ENCODE peak calls at places on chromosome 16, in five cellular contexts. N is mesenchymal stem cell, X is gastrocnemius medialis, T is HepG2, W is MM.1S. U is an unnamed sample.
A peak's percentile ranks its signal among the peaks of the same experiment; 100 is the strongest.

GRCh38 chr16:8863594-8864424 is 5.0 kb downstream of the CARHSP1 start:
- DNase-seq in N (peak; percentile 50), X (no peak), T (peak; percentile 100), W (no peak), U (peak; percentile 71)

GRCh38 chr16:81823111-81823510 is 44.0 kb downstream of the PLCG2 start:
- DNase-seq in N (peak; percentile 1), X (peak; percentile 7), T (no peak), W (peak; percentile 63), U (peak; percentile 36)

GRCh38 chr16:84832488-84833141 is 12.8 kb downstream of the CRISPLD2 start:
- DNase-seq in N (peak; percentile 99), X (peak; percentile 94), T (no peak), W (no peak), U (no peak)

GRCh38 chr16:4614571-4615388 is at the start of gene UBALD1:
- DNase-seq in N (peak; percentile 93), X (peak; percentile 75), T (peak; percentile 87), W (peak; percentile 91), U (peak; percentile 94)

GRCh38 chr16:69381231-69381630 is 4.6 kb downstream of the TERF2 start:
- DNase-seq in N (no peak), X (no peak), T (no peak), W (no peak), U (no peak)

GRCh38 chr16:648071-648785 is 937 bp upstream of the WDR90 start:
- DNase-seq in N (no peak), X (no peak), T (peak; percentile 57), W (peak; percentile 81), U (peak; percentile 92)

GRCh38 chr16:66588981-66589713 is 9.9 kb downstream of the CMTM2 start:
- DNase-seq in N (peak; percentile 20), X (no peak), T (peak; percentile 55), W (peak; percentile 55), U (peak; percentile 87)

GRCh38 chr16:62966626-62967025 is 930.4 kb upstream of the CDH8 start:
- DNase-seq in N (no peak), X (no peak), T (no peak), W (no peak), U (no peak)

GRCh38 chr16:31348578-31348977 is 6.4 kb upstream of the ITGAX start:
- DNase-seq in N (no peak), X (no peak), T (no peak), W (no peak), U (no peak)

GRCh38 chr16:65195998-65196397 is 74.1 kb upstream of the CDH11 start:
- DNase-seq in N (peak; percentile 24), X (no peak), T (no peak), W (no peak), U (no peak)

GRCh38 chr16:11004957-11005610 is 60.7 kb downstream of the CLEC16A start:
- DNase-seq in N (no peak), X (no peak), T (no peak), W (no peak), U (no peak)

GRCh38 chr16:23905027-23905426 is 69.2 kb downstream of the PRKCB start:
- DNase-seq in N (peak; percentile 10), X (no peak), T (no peak), W (no peak), U (peak; percentile 37)

GRCh38 chr16:14309001-14309886 is 238.1 kb downstream of the MRTFB start:
- DNase-seq in N (peak; percentile 57), X (no peak), T (no peak), W (no peak), U (peak; percentile 83)

GRCh38 chr16:25109643-25110042 is 1.9 kb upstream of the LCMT1 start:
- DNase-seq in N (peak; percentile 96), X (peak; percentile 40), T (peak; percentile 74), W (no peak), U (no peak)

GRCh38 chr16:67718668-67719047 is 458 bp downstream of the GFOD2 start:
- DNase-seq in N (no peak), X (no peak), T (no peak), W (peak; percentile 16), U (peak; percentile 71)

GRCh38 chr16:30650369-30651123 is at the start of gene PRR14:
- DNase-seq in N (peak; percentile 99), X (peak; percentile 100), T (peak; percentile 99), W (peak; percentile 99), U (peak; percentile 98)

GRCh38 chr16:81651758-81652718 is 127.1 kb upstream of the PLCG2 start:
- DNase-seq in N (no peak), X (no peak), T (no peak), W (peak; percentile 13), U (peak; percentile 65)

GRCh38 chr16:78598186-78598585 is 498.7 kb downstream of the WWOX start:
- DNase-seq in N (no peak), X (no peak), T (no peak), W (no peak), U (no peak)

GRCh38 chr16:80066805-80067580 is 466.5 kb upstream of the MAF start:
- DNase-seq in N (no peak), X (no peak), T (no peak), W (no peak), U (no peak)

GRCh38 chr16:49839462-49839825 is 16.5 kb downstream of the ZNF423 start:
- DNase-seq in N (no peak), X (no peak), T (no peak), W (no peak), U (peak; percentile 73)

GRCh38 chr16:55283776-55284717 is 40.0 kb upstream of the IRX6 start:
- DNase-seq in N (no peak), X (no peak), T (no peak), W (no peak), U (no peak)

GRCh38 chr16:58198022-58198683 is at the start of gene CSNK2A2:
- DNase-seq in N (peak; percentile 70), X (peak; percentile 25), T (peak; percentile 56), W (peak; percentile 75), U (peak; percentile 94)

GRCh38 chr16:24848065-24848464 is 2.3 kb downstream of the SLC5A11 start:
- DNase-seq in N (peak; percentile 46), X (no peak), T (no peak), W (no peak), U (no peak)

GRCh38 chr16:8720080-8720966 is 45.9 kb downstream of the ABAT start:
- DNase-seq in N (no peak), X (no peak), T (peak; percentile 85), W (no peak), U (peak; percentile 64)

GRCh38 chr16:83969771-83970429 is 1.9 kb downstream of the NECAB2 start:
- DNase-seq in N (no peak), X (no peak), T (no peak), W (no peak), U (peak; percentile 80)

GRCh38 chr16:57533618-57534336 is 2.6 kb downstream of the CCDC102A start:
- DNase-seq in N (no peak), X (no peak), T (no peak), W (no peak), U (peak; percentile 32)

GRCh38 chr16:22270525-22270924 is 26.7 kb upstream of the POLR3E start:
- DNase-seq in N (no peak), X (no peak), T (no peak), W (no peak), U (no peak)

GRCh38 chr16:62036101-62036806 is at the start of gene CDH8:
- DNase-seq in N (no peak), X (no peak), T (no peak), W (no peak), U (peak; percentile 80)

GRCh38 chr16:54194008-54194731 is 92.4 kb downstream of the IRX3 start:
- DNase-seq in N (no peak), X (peak; percentile 78), T (no peak), W (no peak), U (peak; percentile 76)

GRCh38 chr16:84897911-84898377 is 78.2 kb downstream of the CRISPLD2 start:
- DNase-seq in N (no peak), X (no peak), T (no peak), W (no peak), U (no peak)

GRCh38 chr16:74094962-74095361 is 201.7 kb upstream of the PSMD7 start:
- DNase-seq in N (no peak), X (no peak), T (no peak), W (no peak), U (no peak)
- H3K36me3 ChIP-seq in N (no peaks in the 10 kb centered on the region), X (no peaks in the 10 kb centered on the region), T (no peaks in the 10 kb centered on the region), W (no peaks in the 10 kb centered on the region), U (no peaks in the 10 kb centered on the region)

DNA sequence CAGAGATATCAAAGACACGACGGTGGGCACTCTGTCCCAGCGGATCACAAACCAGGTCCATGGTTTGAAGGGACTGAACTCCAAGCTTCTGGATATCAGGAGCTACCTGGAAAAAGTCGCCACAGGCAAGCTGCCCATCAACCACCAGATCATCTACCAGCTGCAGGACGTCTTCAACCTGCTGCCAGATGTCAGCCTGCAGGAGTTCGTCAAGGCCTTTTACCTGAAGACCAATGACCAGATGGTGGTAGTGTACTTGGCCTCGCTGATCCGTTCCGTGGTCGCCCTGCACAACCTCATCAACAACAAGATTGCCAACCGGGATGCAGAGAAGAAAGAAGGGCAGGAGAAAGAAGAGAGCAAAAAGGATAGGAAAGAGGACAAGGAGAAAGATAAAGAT is 8.7 kb downstream of the PSMD7 start:
- DNase-seq in N (no peak), X (no peak), T (no peak), W (no peak), U (no peak)
- H3K36me3 ChIP-seq in N (peaks cover 75% of the 10 kb centered on the region), X (peaks cover 7% of the 10 kb centered on the region), T (peaks cover 31% of the 10 kb centered on the region), W (no peaks in the 10 kb centered on the region), U (peaks cover 46% of the 10 kb centered on the region)

GRCh38 chr16:19527161-19527560 is 3.4 kb downstream of the CCP110 start:
- DNase-seq in N (no peak), X (no peak), T (no peak), W (no peak), U (no peak)

GRCh38 chr16:19528666-19529065 is 4.9 kb downstream of the CCP110 start:
- DNase-seq in N (no peak), X (no peak), T (no peak), W (no peak), U (no peak)

DNA sequence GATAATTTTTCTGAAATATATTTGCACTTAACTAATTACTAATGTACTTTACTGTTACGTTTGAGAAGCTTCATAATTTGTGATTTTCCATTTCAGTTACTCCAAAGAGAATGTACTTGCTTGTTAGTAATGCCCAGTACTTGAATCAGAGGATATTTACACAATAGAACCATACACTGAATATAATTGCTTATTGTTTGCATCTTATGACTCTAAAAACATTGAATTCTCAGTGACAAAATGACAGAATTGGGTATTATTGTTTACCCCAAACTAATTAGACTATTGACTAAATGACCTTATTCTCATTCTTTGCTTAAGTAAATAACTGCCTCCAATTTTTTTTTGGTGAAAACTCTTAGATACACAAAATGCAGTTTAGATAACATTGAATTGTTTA is 8.9 kb downstream of the CCP110 start:
- DNase-seq in N (no peak), X (no peak), T (no peak), W (no peak), U (no peak)
- H3K36me3 ChIP-seq in N (peaks cover 72% of the 10 kb centered on the region), X (peaks cover 2% of the 10 kb centered on the region), T (peaks cover 13% of the 10 kb centered on the region), W (peaks cover 2% of the 10 kb centered on the region), U (peaks cover 3% of the 10 kb centered on the region)

DNA sequence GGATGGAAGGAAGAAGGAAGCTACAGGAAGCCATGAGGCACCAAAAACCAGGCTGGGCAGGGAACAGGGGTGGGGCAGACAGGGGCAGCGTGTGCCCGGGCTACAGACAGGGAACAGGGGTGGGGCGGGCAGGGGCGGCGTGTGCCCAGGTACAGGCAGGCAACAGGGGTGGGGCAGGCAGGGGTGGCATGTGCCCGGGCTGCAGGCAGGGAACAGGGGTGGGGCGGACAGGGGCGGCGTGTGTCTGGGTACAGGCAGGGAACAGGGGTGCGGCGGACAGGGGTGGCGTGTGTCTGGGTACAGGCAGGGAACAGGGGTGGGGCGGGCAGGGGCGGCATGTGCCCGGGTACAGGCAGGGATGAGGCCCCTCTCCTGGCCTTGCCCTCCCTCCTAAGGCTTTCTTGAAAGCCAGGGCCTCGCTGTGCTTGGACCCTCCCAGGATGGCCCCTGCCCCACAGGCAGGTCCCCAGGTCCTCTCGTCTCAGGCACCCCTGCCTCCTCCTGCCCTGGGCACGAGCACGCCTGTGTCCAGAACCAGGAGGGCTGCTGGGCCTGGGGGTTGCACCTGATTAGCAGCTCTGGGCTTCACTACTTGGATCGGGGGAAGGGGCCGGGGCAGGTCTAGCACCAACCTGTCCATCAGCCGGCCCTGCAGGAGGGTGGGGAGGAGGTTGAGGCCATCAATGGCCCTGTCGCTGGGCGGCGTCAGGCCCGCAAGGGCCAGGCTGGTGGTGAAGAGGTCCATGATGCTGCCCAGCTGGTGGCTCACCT is 14.5 kb upstream of the APRT start:
- DNase-seq in N (no peak), X (no peak), T (no peak), W (no peak), U (no peak)
- H3K36me3 ChIP-seq in N (peaks cover 30% of the 10 kb centered on the region), X (no peaks in the 10 kb centered on the region), T (no peaks in the 10 kb centered on the region), W (no peaks in the 10 kb centered on the region), U (no peaks in the 10 kb centered on the region)